ENCODE peak calls at places on chromosomes 4 and X, in four cellular contexts. D, J, Y and L are unnamed samples.
A peak's percentile ranks its signal among the peaks of the same experiment; 100 is the strongest.

GRCh38 chr4:37892641-37893040 is 1.8 kb downstream of the TBC1D1 start:
- DNase-seq in D (no peak), J (no peak), Y (no peak), L (no peak)

GRCh38 chr4:80183196-80184052 is 13.9 kb upstream of the PRDM8 start:
- DNase-seq in D (no peak), J (no peak), Y (no peak), L (no peak)

GRCh38 chr4:126544276-126544675 is 1088.5 kb upstream of the INTU start:
- DNase-seq in D (no peak), J (no peak), Y (no peak), L (no peak)

GRCh38 chr4:79682161-79682560 is 274.1 kb upstream of the GK2 start:
- DNase-seq in D (no peak), J (no peak), Y (no peak), L (no peak)

GRCh38 chr4:144650311-144650820 is 4.4 kb downstream of the HHIP start:
- DNase-seq in D (no peak), J (no peak), Y (no peak), L (no peak)

GRCh38 chr4:150781108-150781663 is 199.2 kb downstream of the MAB21L2 start:
- DNase-seq in D (no peak), J (no peak), Y (no peak), L (no peak)

GRCh38 chr4:58749206-58749605 is 1639.0 kb upstream of the IGFBP7 start:
- DNase-seq in D (no peak), J (no peak), Y (no peak), L (peak; percentile 45)

GRCh38 chr4:81352476-81352875 is 119.2 kb downstream of the RASGEF1B start:
- DNase-seq in D (no peak), J (no peak), Y (no peak), L (no peak)

GRCh38 chrX:42771836-42772335 is 6.1 kb downstream of the PPP1R2C start:
- DNase-seq in D (no peak), J (no peak), Y (no peak), L (no peak)

GRCh38 chrX:30992381-30992904 is 79.4 kb downstream of the FTHL17 start:
- DNase-seq in D (no peak), J (no peak), Y (no peak), L (peak; percentile 39)

GRCh38 chrX:43559643-43560042 is 96.5 kb upstream of the MAOA start:
- DNase-seq in D (peak; percentile 28), J (peak; percentile 41), Y (no peak), L (peak; percentile 40)

GRCh38 chr4:73308286-73308685 is 49.7 kb upstream of the ANKRD17 start:
- DNase-seq in D (no peak), J (peak; percentile 20), Y (no peak), L (no peak)

GRCh38 chr4:1928356-1929235 is 57.4 kb downstream of the NSD2 start:
- DNase-seq in D (no peak), J (no peak), Y (no peak), L (no peak)

GRCh38 chr4:168848977-168849687 is 160.9 kb downstream of the CBR4 start:
- DNase-seq in D (no peak), J (no peak), Y (no peak), L (no peak)

GRCh38 chrX:56974408-56974807 is 20.9 kb downstream of the SPIN3 start:
- DNase-seq in D (no peak), J (no peak), Y (no peak), L (no peak)

GRCh38 chr4:7041851-7042696 is 1.1 kb upstream of the TADA2B start:
- DNase-seq in D (no peak), J (no peak), Y (peak; percentile 79), L (peak; percentile 61)

GRCh38 chr4:1810765-1811164 is 17.7 kb downstream of the FGFR3 start:
- DNase-seq in D (no peak), J (no peak), Y (no peak), L (no peak)

GRCh38 chrX:14508025-14508690 is 21.2 kb upstream of the GLRA2 start:
- DNase-seq in D (no peak), J (no peak), Y (no peak), L (no peak)

GRCh38 chrX:23383411-23383810 is 48.8 kb downstream of the PTCHD1 start:
- DNase-seq in D (no peak), J (no peak), Y (no peak), L (no peak)

GRCh38 chr4:158786155-158786581 is 17.3 kb downstream of the FNIP2 start:
- DNase-seq in D (no peak), J (no peak), Y (no peak), L (no peak)

GRCh38 chr4:52111995-52112394 is 60.9 kb downstream of the SPATA18 start:
- DNase-seq in D (no peak), J (no peak), Y (no peak), L (no peak)

GRCh38 chr4:180449395-180449956 is 1793.7 kb upstream of the TENM3 start:
- DNase-seq in D (peak; percentile 66), J (peak; percentile 56), Y (no peak), L (no peak)

GRCh38 chr4:169664615-169665014 is 44.2 kb downstream of the CLCN3 start:
- DNase-seq in D (no peak), J (no peak), Y (no peak), L (no peak)

GRCh38 chr4:176150283-176150682 is 45.1 kb downstream of the SPATA4 start:
- DNase-seq in D (peak; percentile 23), J (peak; percentile 18), Y (no peak), L (no peak)

GRCh38 chrX:102085706-102086105 is 39.8 kb upstream of the TCEAL2 start:
- DNase-seq in D (no peak), J (no peak), Y (no peak), L (no peak)

GRCh38 chrX:107565005-107565404 is 63.3 kb upstream of the PRPS1 start:
- DNase-seq in D (no peak), J (no peak), Y (no peak), L (no peak)

GRCh38 chrX:115029869-115030564 is 12.6 kb upstream of the IL13RA2 start:
- DNase-seq in D (no peak), J (no peak), Y (no peak), L (no peak)

GRCh38 chrX:40644821-40645358 is 2.5 kb downstream of the CXorf38 start:
- DNase-seq in D (no peak), J (peak; percentile 6), Y (no peak), L (peak; percentile 59)

GRCh38 chr4:4412661-4413372 is 25.9 kb downstream of the NSG1 start:
- DNase-seq in D (no peak), J (no peak), Y (no peak), L (no peak)

GRCh38 chr4:56972389-56972788 is 5.0 kb downstream of the NOA1 start:
- DNase-seq in D (no peak), J (no peak), Y (no peak), L (no peak)

GRCh38 chrX:2679534-2680485 is 11.3 kb upstream of the CD99 start:
- DNase-seq in D (no peak), J (no peak), Y (no peak), L (no peak)

GRCh38 chrX:1545776-1546408 is 8.9 kb upstream of the P2RY8 start:
- DNase-seq in D (no peak), J (no peak), Y (no peak), L (no peak)

GRCh38 chr4:165404080-165404479 is 25.3 kb downstream of the CPE start:
- DNase-seq in D (no peak), J (no peak), Y (no peak), L (no peak)

GRCh38 chr4:99467908-99468307 is 32.8 kb upstream of the ADH7 start:
- DNase-seq in D (no peak), J (no peak), Y (no peak), L (no peak)

GRCh38 chrX:119477812-119478232 is 9.6 kb downstream of the SLC25A5 start:
- DNase-seq in D (no peak), J (peak; percentile 81), Y (no peak), L (peak; percentile 42)

DNA sequence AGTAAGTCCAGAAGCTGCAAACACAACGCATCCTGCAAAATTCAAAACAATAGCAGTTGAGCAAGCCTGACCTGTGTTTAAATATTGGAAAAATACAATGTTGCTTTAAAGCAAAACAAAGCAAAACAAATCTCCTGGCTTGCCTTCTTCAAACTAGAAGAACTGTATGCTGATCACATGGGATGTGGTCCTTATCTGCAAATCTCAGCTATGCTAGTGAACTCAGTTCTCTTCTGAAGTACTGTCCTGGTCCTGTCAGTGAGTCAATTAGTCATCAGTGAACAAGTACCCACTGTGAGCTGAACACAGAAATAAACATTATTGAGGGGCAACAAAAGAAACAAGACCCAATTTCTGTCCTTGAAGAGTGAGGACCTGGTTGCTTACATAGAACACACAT is 522.5 kb downstream of the SMARCA1 start:
- DNase-seq in D (no peak), J (no peak), Y (no peak), L (no peak)
- H3K9me3 ChIP-seq in D (no peaks in the 10 kb centered on the region), J (no peaks in the 10 kb centered on the region), Y (no peaks in the 10 kb centered on the region), L (no peaks in the 10 kb centered on the region)

GRCh38 chr4:177309525-177310371 is at the start of gene NEIL3:
- DNase-seq in D (peak; percentile 73), J (peak; percentile 91), Y (peak; percentile 99), L (peak; percentile 90)
- TF ChIP-seq POLR2A in D (peak; percentile 42), J (no peak), Y (peak; percentile 12), L (no peak)

GRCh38 chr4:453267-453666 is 45.7 kb downstream of the ZNF721 start:
- DNase-seq in D (no peak), J (no peak), Y (no peak), L (no peak)
- H3K9me3 ChIP-seq in D (peaks cover 39% of the 10 kb centered on the region), J (peaks cover 94% of the 10 kb centered on the region), Y (peaks cover 94% of the 10 kb centered on the region), L (peaks cover 73% of the 10 kb centered on the region)

GRCh38 chrX:109732780-109733657 is at the start of gene ACSL4:
- DNase-seq in D (peak; percentile 42), J (peak; percentile 79), Y (peak; percentile 98), L (peak; percentile 85)
- TF ChIP-seq POLR2A in D (peak; percentile 13), J (no peak), Y (peak; percentile 94), L (no peak)